ENCODE peak calls at places on chromosomes 1 and 21, in seven cellular contexts. X, Q, R, S, M, B and T are unnamed samples.

GRCh38 chr1:112514901-112515300 is 6.1 kb downstream of the WNT2B start:
- DNase-seq in B (no peak), R (no peak), X (no peak), S (no peak), M (no peak), Q (no peak), T (no peak)

GRCh38 chr21:35925497-35925896 is 134.8 kb downstream of the SETD4 start:
- DNase-seq in B (peak), X (no peak), R (peak), Q (no peak), M (no peak), S (no peak), T (peak)

GRCh38 chr1:60904079-60904852 is 178.1 kb upstream of the NFIA start:
- DNase-seq in Q (no peak), S (no peak), R (peak), M (no peak), X (no peak), B (no peak), T (no peak)

GRCh38 chr1:24904731-24905354 is 25.2 kb downstream of the RUNX3 start:
- DNase-seq in R (no peak), X (no peak), B (no peak), M (no peak), Q (no peak), S (no peak), T (no peak)

GRCh38 chr1:21175324-21175669 is 1.4 kb downstream of the EIF4G3 start:
- DNase-seq in S (no peak), Q (no peak), M (no peak), R (no peak), B (peak), X (no peak), T (peak)

GRCh38 chr1:209850342-209850979 is 22.7 kb downstream of the UTP25 start:
- DNase-seq in R (peak), S (peak), B (peak), M (no peak), Q (no peak), X (peak), T (peak)

GRCh38 chr1:86866665-86867064 is 47.3 kb downstream of the SELENOF start:
- DNase-seq in M (no peak), R (no peak), B (peak), Q (peak), X (no peak), S (no peak), T (peak)

GRCh38 chr1:222777463-222777862 is 37.4 kb upstream of the DISP1 start:
- DNase-seq in R (no peak), S (peak), M (no peak), X (no peak), Q (no peak), B (no peak), T (peak)

GRCh38 chr21:33021667-33022066 is 4.1 kb upstream of the OLIG2 start:
- DNase-seq in Q (no peak), M (no peak), R (no peak), X (no peak), B (no peak), S (no peak), T (no peak)

GRCh38 chr1:226690460-226690982 is 48.6 kb downstream of the ITPKB start:
- DNase-seq in R (no peak), X (no peak), M (no peak), B (no peak), Q (no peak), S (peak), T (peak)

GRCh38 chr1:119743776-119744597 is 24.7 kb downstream of the HMGCS2 start:
- DNase-seq in Q (peak), M (peak), X (no peak), S (peak), B (peak), R (peak), T (peak)

GRCh38 chr21:25949701-25950100 is 214.9 kb downstream of the GABPA start:
- DNase-seq in S (no peak), B (no peak), M (no peak), X (no peak), Q (no peak), R (no peak), T (no peak)

GRCh38 chr1:16163882-16164820 is 8.3 kb upstream of the EPHA2 start:
- DNase-seq in S (peak), Q (peak), M (no peak), X (no peak), B (peak), R (peak), T (peak)

GRCh38 chr1:21184266-21184665 is 7.6 kb upstream of the EIF4G3 start:
- DNase-seq in Q (no peak), X (no peak), R (no peak), M (no peak), S (no peak), B (no peak), T (no peak)